ENCODE peak calls at places on chromosome 16, in six cellular contexts. J is NCI-H460; W is EL; R is activated T-cell treated with anti-CD3 and anti-CD28 coated beads, Interleukin-2, amount 50 U/mL, for 1 hour; L is iris pigment epithelial cell; K is T-helper 2 cell. D is an unnamed sample.

GRCh38 chr16:4801962-4802658 is at the start of gene ROGDI:
- DNase-seq in J (peak), W (peak), R (peak), L (peak), K (peak), D (peak)

GRCh38 chr16:28192811-28193529 is 18.8 kb downstream of the XPO6 start:
- DNase-seq in J (no peak), W (no peak), R (peak), L (no peak), K (peak), D (no peak)

GRCh38 chr16:4618645-4619418 is 4.1 kb upstream of the UBALD1 start:
- DNase-seq in J (no peak), W (no peak), R (no peak), L (no peak), K (no peak), D (no peak)

GRCh38 chr16:35908942-35909341 is 2449.5 kb downstream of the TP53TG3F start:
- DNase-seq in J (no peak), W (no peak), R (no peak), L (no peak), K (no peak), D (no peak)

GRCh38 chr16:55678061-55678935 is 22.5 kb downstream of the SLC6A2 start:
- DNase-seq in J (no peak), W (no peak), R (no peak), L (no peak), K (no peak), D (no peak)

GRCh38 chr16:73610605-73611177 is 562.8 kb upstream of the ZFHX3 start:
- DNase-seq in J (peak), W (no peak), R (no peak), L (no peak), K (no peak), D (no peak)

GRCh38 chr16:85029413-85029794 is 1.8 kb downstream of the KIAA0513 start:
- DNase-seq in J (no peak), W (peak), R (peak), L (peak), K (peak), D (peak)

GRCh38 chr16:78386925-78387324 is 287.5 kb downstream of the WWOX start:
- DNase-seq in J (no peak), W (no peak), R (no peak), L (no peak), K (no peak), D (no peak)

GRCh38 chr16:17222756-17223411 is 247.9 kb downstream of the XYLT1 start:
- DNase-seq in J (no peak), W (no peak), R (no peak), L (no peak), K (no peak), D (no peak)

GRCh38 chr16:88640039-88640495 is 1.7 kb downstream of the IL17C start:
- DNase-seq in J (no peak), W (no peak), R (no peak), L (no peak), K (no peak), D (no peak)

GRCh38 chr16:84098939-84099338 is 17.8 kb downstream of the MBTPS1 start:
- DNase-seq in J (no peak), W (no peak), R (no peak), L (no peak), K (no peak), D (no peak)

GRCh38 chr16:30659507-30660423 is 1.5 kb downstream of the FBRS start:
- DNase-seq in J (no peak), W (peak), R (peak), L (peak), K (peak), D (peak)

GRCh38 chr16:56860226-56861020 is 4.6 kb upstream of the SLC12A3 start:
- DNase-seq in J (no peak), W (no peak), R (no peak), L (no peak), K (peak), D (peak)

GRCh38 chr16:24051125-24051524 is 205.0 kb upstream of the CACNG3 start:
- DNase-seq in J (no peak), W (no peak), R (no peak), L (no peak), K (no peak), D (no peak)

GRCh38 chr16:85399583-85400284 is 213.4 kb upstream of the GSE1 start:
- DNase-seq in J (no peak), W (no peak), R (peak), L (no peak), K (no peak), D (no peak)

GRCh38 chr16:87178177-87178863 is 138.9 kb downstream of the C16orf95 start:
- DNase-seq in J (no peak), W (no peak), R (no peak), L (peak), K (no peak), D (no peak)

GRCh38 chr16:49858200-49859129 is 2.6 kb upstream of the ZNF423 start:
- DNase-seq in J (no peak), W (peak), R (peak), L (peak), K (no peak), D (peak)